ENCODE peak calls at places on chromosomes 13 and 19, in four cellular contexts. M, D, L and W are unnamed samples.
A peak's percentile ranks its signal among the peaks of the same experiment; 100 is the strongest.

GRCh38 chr13:99439850-99440604 is 61.2 kb upstream of the TM9SF2 start:
- DNase-seq in D (no peak), L (no peak), M (no peak), W (no peak)

GRCh38 chr19:32396046-32396652 is 9.4 kb upstream of the DPY19L3 start:
- DNase-seq in M (no peak), D (no peak), L (peak; percentile 22), W (no peak)

GRCh38 chr13:27599845-27600553 is 20.3 kb downstream of the LNX2 start:
- DNase-seq in M (peak; percentile 36), L (peak; percentile 61), D (no peak), W (no peak)

GRCh38 chr13:64723735-64724134 is 2506.4 kb downstream of the PCDH9 start:
- DNase-seq in D (no peak), M (peak; percentile 90), L (peak; percentile 95), W (no peak)

GRCh38 chr19:52896431-52897148 is 845 bp downstream of the ZNF320 start:
- DNase-seq in D (peak; percentile 77), L (peak; percentile 33), M (no peak), W (peak; percentile 82)

GRCh38 chr19:8423821-8424223 is 10.7 kb downstream of the MARCHF2 start:
- DNase-seq in M (peak; percentile 93), D (peak; percentile 74), L (peak; percentile 99), W (peak; percentile 86)

GRCh38 chr19:2680808-2681207 is 21.7 kb downstream of the GNG7 start:
- DNase-seq in L (no peak), D (no peak), M (no peak), W (no peak)

GRCh38 chr13:43333176-43333575 is 309.8 kb downstream of the DNAJC15 start:
- DNase-seq in L (no peak), D (no peak), M (no peak), W (no peak)

GRCh38 chr19:2733930-2734588 is 5.8 kb downstream of the SLC39A3 start:
- DNase-seq in D (peak; percentile 48), M (no peak), L (no peak), W (no peak)

GRCh38 chr19:35449347-35450043 is 1.4 kb downstream of the FFAR2 start:
- DNase-seq in M (no peak), D (no peak), L (no peak), W (no peak)

GRCh38 chr13:111912991-111913781 is 153.8 kb upstream of the SOX1 start:
- DNase-seq in L (no peak), D (no peak), M (no peak), W (peak; percentile 4)

GRCh38 chr19:9721861-9722260 is 46.7 kb downstream of the ZNF846 start:
- DNase-seq in D (no peak), M (no peak), L (no peak), W (no peak)

GRCh38 chr13:72204291-72204690 is 337.3 kb upstream of the DACH1 start:
- DNase-seq in M (no peak), D (no peak), L (peak; percentile 26), W (no peak)

GRCh38 chr19:45958763-45959516 is 14.7 kb downstream of the NOVA2 start:
- DNase-seq in M (no peak), L (peak; percentile 48), D (no peak), W (no peak)

GRCh38 chr13:48749699-48750473 is 96.2 kb downstream of the CYSLTR2 start:
- DNase-seq in D (peak; percentile 59), M (peak; percentile 90), L (peak; percentile 100), W (peak; percentile 71)

GRCh38 chr19:53102701-53103140 is 501 bp downstream of the ZNF160 start:
- DNase-seq in M (peak; percentile 29), L (peak; percentile 51), D (peak; percentile 57), W (peak; percentile 34)

GRCh38 chr13:74715718-74716117 is 581.5 kb upstream of the KLF12 start:
- DNase-seq in M (no peak), L (peak; percentile 59), D (no peak), W (no peak)

GRCh38 chr19:29549105-29550070 is 23.6 kb downstream of the VSTM2B start:
- DNase-seq in D (no peak), L (no peak), M (no peak), W (no peak)

GRCh38 chr13:35465345-35465744 is 11.1 kb downstream of the MAB21L1 start:
- DNase-seq in L (no peak), D (no peak), M (no peak), W (no peak)

GRCh38 chr19:7865262-7865911 is 8.8 kb downstream of the PRR36 start:
- DNase-seq in M (no peak), D (no peak), L (no peak), W (no peak)

GRCh38 chr13:102090532-102090931 is 311.3 kb downstream of the FGF14 start:
- DNase-seq in L (no peak), D (no peak), M (no peak), W (no peak)

GRCh38 chr13:23020246-23020843 is 160.4 kb upstream of the SGCG start:
- DNase-seq in L (peak; percentile 68), D (no peak), M (peak; percentile 66), W (peak; percentile 35)

GRCh38 chr13:76533251-76533650 is 353.0 kb downstream of the KCTD12 start:
- DNase-seq in L (peak; percentile 51), D (no peak), M (no peak), W (no peak)

GRCh38 chr19:55459950-55460657 is 1.3 kb downstream of the ISOC2 start:
- DNase-seq in L (peak; percentile 46), M (no peak), D (no peak), W (peak; percentile 46)

GRCh38 chr19:35395762-35396199 is 24.9 kb downstream of the GPR42 start:
- DNase-seq in M (no peak), L (no peak), D (peak; percentile 51), W (peak; percentile 24)

GRCh38 chr13:76643596-76643995 is 242.6 kb downstream of the KCTD12 start:
- DNase-seq in D (no peak), M (no peak), L (no peak), W (no peak)

GRCh38 chr13:58324130-58324529 is 692.6 kb downstream of the PCDH17 start:
- DNase-seq in M (no peak), D (no peak), L (no peak), W (no peak)

GRCh38 chr13:74250738-74251190 is 116.6 kb upstream of the KLF12 start:
- DNase-seq in D (no peak), L (peak; percentile 71), M (no peak), W (no peak)

GRCh38 chr13:26934096-26934495 is 173.5 kb upstream of the GPR12 start:
- DNase-seq in M (no peak), L (no peak), D (no peak), W (no peak)

GRCh38 chr13:49357694-49358093 is 86.2 kb downstream of the CAB39L start:
- DNase-seq in L (peak; percentile 77), D (no peak), M (no peak), W (no peak)

GRCh38 chr19:11377237-11377636 is 2.8 kb downstream of the SWSAP1 start:
- DNase-seq in D (no peak), L (peak; percentile 88), M (peak; percentile 52), W (no peak)

GRCh38 chr19:17996826-17997316 is 11.1 kb upstream of the ARRDC2 start:
- DNase-seq in L (peak; percentile 76), M (peak; percentile 76), D (peak; percentile 93), W (peak; percentile 91)

GRCh38 chr19:17998827-17999150 is 9.2 kb upstream of the ARRDC2 start:
- DNase-seq in L (no peak), D (no peak), M (no peak), W (no peak)

GRCh38 chr19:18000480-18000980 is 7.4 kb upstream of the ARRDC2 start:
- DNase-seq in M (no peak), D (no peak), L (no peak), W (no peak)

GRCh38 chr19:17999685-18000479 is 8.1 kb upstream of the ARRDC2 start:
- DNase-seq in D (peak; percentile 70), M (no peak), L (no peak), W (no peak)

GRCh38 chr19:17997969-17998826 is 9.8 kb upstream of the ARRDC2 start:
- DNase-seq in D (peak; percentile 62), L (peak; percentile 71), M (peak; percentile 86), W (no peak)
- TF ChIP-seq CTCF in D (no peak), L (peak; percentile 25), M (peak; percentile 55), W (peak; percentile 13)

GRCh38 chr13:110560606-110561334 is 752 bp downstream of the RAB20 start:
- DNase-seq in D (peak; percentile 81), M (no peak), L (peak; percentile 45), W (no peak)

GRCh38 chr13:110563463-110563774 is 1.9 kb upstream of the RAB20 start:
- DNase-seq in D (no peak), M (no peak), L (no peak), W (no peak)

GRCh38 chr13:110561335-110562033 is at the start of gene RAB20:
- DNase-seq in M (peak; percentile 50), D (peak; percentile 93), L (peak; percentile 82), W (peak; percentile 95)

GRCh38 chr13:110564472-110564985 is 3.0 kb upstream of the RAB20 start:
- DNase-seq in M (no peak), L (no peak), D (no peak), W (no peak)

DNA sequence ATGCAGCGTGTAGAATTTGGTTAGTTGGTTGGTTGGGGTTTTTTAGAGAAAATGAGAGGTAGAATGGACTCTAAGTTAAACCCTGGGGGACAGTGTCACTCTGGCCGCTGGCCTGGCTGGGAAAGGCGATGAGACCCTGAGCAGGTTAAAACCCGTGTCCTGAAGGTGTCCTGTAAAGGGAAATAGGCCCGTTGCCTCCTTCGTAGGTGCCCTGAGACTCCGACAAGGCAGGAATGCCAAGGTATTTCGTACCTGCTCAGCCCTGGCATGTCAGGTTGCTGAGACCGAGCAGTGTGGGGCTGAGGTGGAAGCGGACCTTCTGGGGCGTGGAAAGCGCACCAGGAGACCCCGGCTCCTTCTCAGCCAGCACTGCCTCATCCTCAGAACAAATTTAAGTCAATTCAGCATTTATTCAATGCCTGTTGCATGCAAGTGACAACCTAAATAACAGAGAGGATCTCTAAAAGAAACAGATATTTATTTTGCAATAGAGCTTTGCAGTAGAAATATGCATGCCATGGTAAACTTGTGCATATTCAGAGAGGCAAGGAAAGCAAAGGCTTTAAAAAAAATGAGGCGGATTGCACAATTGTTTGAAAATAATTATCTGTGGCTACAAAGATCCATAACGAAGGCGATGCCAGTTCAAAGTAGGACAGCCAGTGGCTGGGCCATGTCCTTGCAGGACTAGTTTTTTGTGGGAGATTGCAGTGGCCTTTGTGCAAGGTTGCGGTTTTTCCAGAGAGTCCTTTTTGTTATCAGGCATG is 1.4 kb upstream of the RAB20 start:
- DNase-seq in L (no peak), M (no peak), D (peak; percentile 58), W (no peak)
- H3K4me3 ChIP-seq in L (peak overlapping the region; percentile 73), M (peak overlapping the region; percentile 71), D (no peak overlapping the region), W (peak overlapping the region; percentile 84)

DNA sequence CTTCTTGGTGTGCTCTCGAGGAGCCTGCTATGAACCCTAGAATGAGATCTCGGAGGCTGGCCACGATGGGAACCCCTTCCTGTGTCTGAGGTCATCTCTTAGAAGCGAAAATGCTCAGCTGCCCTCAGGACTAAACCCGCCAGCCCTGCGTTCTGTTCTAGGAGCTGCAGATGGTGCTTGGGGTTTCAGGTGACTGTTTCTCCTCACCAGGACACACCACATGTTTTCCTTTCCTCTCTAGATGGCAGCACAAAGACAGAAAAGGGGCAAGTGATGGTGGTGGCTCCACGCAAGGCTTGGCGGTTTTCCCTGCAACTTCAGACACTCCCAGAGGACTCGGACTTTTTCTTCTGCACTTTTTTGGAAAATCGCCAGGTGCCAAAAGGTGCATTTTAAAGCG is 60.1 kb downstream of the RNASEH2B start:
- DNase-seq in D (no peak), M (peak; percentile 14), L (no peak), W (no peak)
- TF ChIP-seq CTCF in D (no peak), M (no peak), L (peak; percentile 1), W (no peak)

GRCh38 chr19:39405261-39405912 is 1.3 kb upstream of the ZFP36 start:
- DNase-seq in D (no peak), M (peak; percentile 33), L (no peak), W (no peak)
- H3K4me3 ChIP-seq in D (no peak overlapping the region), M (no peak overlapping the region), L (no peak overlapping the region), W (peak overlapping the region; percentile 96)